ENCODE peak calls at places on chromosome 18, in five cellular contexts. T, L, W, Z and J are unnamed samples.
A peak's percentile ranks its signal among the peaks of the same experiment; 100 is the strongest.

GRCh38 chr18:46013484-46014189 is 46.5 kb upstream of the EPG5 start:
- DNase-seq in Z (no peak), L (no peak), T (no peak), W (no peak), J (no peak)

GRCh38 chr18:68418881-68419280 is 296.0 kb downstream of the TMX3 start:
- DNase-seq in T (peak; percentile 69), W (no peak), L (no peak), Z (no peak), J (no peak)

GRCh38 chr18:22486667-22487066 is 69.0 kb upstream of the CTAGE1 start:
- DNase-seq in Z (no peak), W (no peak), T (no peak), L (no peak), J (no peak)

GRCh38 chr18:74526478-74526877 is 7.8 kb upstream of the CNDP1 start:
- DNase-seq in L (no peak), W (no peak), T (no peak), Z (no peak), J (no peak)

GRCh38 chr18:58116815-58117214 is 72.8 kb downstream of the NEDD4L start:
- DNase-seq in Z (no peak), L (no peak), W (no peak), T (no peak), J (no peak)

GRCh38 chr18:45009766-45010165 is 329.1 kb downstream of the SETBP1 start:
- DNase-seq in Z (no peak), W (no peak), T (no peak), L (no peak), J (peak; percentile 14)

GRCh38 chr18:37582306-37582705 is 16.7 kb upstream of the CELF4 start:
- DNase-seq in T (no peak), L (no peak), W (no peak), Z (no peak), J (no peak)

GRCh38 chr18:36392163-36392887 is 94.8 kb downstream of the FHOD3 start:
- DNase-seq in Z (no peak), W (no peak), T (no peak), L (no peak), J (no peak)

GRCh38 chr18:41745166-41746049 is 209.6 kb upstream of the PIK3C3 start:
- DNase-seq in Z (peak; percentile 29), L (peak; percentile 57), T (no peak), W (peak; percentile 70), J (peak; percentile 41)

GRCh38 chr18:34598136-34598635 is 111.9 kb upstream of the DTNA start:
- DNase-seq in T (no peak), L (no peak), W (no peak), Z (no peak), J (no peak)

GRCh38 chr18:37967261-37967660 is 401.7 kb upstream of the CELF4 start:
- DNase-seq in L (no peak), T (no peak), W (no peak), Z (no peak), J (no peak)

GRCh38 chr18:4639628-4640310 is 184.7 kb upstream of the DLGAP1 start:
- DNase-seq in Z (no peak), W (no peak), T (no peak), L (no peak), J (no peak)

GRCh38 chr18:12049983-12050811 is 43.4 kb upstream of the ANKRD62 start:
- DNase-seq in L (no peak), Z (no peak), T (no peak), W (no peak), J (no peak)

GRCh38 chr18:12361770-12362378 is 15.2 kb downstream of the AFG3L2 start:
- DNase-seq in L (no peak), Z (no peak), W (no peak), T (no peak), J (no peak)

DNA sequence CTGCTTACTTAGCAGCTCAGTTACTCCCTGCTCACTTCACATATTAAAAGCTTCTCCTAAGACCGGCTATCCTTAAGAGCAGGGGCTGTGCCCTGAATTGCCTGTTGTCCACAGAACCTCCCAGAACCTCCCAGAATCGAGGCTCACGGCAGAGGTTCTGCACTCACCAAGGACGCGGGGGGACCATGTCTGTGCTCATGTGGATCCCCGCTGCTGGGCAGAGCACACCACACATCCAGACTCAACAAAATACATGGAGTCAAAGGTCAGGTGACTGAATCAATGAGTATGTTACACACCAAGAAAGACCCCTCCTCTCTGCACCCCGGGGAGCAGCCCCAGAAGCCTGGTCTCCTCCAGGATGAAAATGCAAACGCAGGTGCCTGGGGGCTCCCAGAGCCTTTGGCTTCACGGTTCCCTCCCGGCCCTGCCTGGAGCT is 149.0 kb downstream of the MBP start:
- DNase-seq in L (no peak), Z (no peak), W (no peak), T (no peak), J (no peak)
- TF ChIP-seq CTCF in L (no peak), Z (no peak), W (peak; percentile 11), T (no peak), J (no peak)

GRCh38 chr18:62323483-62324354 is 1.4 kb upstream of the TNFRSF11A start:
- DNase-seq in T (no peak), W (no peak), Z (no peak), L (no peak), J (no peak)

GRCh38 chr18:62325806-62326645 is 916 bp downstream of the TNFRSF11A start:
- DNase-seq in T (no peak), Z (no peak), L (no peak), W (no peak), J (peak; percentile 26)

GRCh38 chr18:62324355-62324828 is 718 bp upstream of the TNFRSF11A start:
- DNase-seq in W (no peak), Z (no peak), T (no peak), L (no peak), J (no peak)

GRCh38 chr18:62326646-62327348 is 1.7 kb downstream of the TNFRSF11A start:
- DNase-seq in L (no peak), T (no peak), W (no peak), Z (no peak), J (no peak)

DNA sequence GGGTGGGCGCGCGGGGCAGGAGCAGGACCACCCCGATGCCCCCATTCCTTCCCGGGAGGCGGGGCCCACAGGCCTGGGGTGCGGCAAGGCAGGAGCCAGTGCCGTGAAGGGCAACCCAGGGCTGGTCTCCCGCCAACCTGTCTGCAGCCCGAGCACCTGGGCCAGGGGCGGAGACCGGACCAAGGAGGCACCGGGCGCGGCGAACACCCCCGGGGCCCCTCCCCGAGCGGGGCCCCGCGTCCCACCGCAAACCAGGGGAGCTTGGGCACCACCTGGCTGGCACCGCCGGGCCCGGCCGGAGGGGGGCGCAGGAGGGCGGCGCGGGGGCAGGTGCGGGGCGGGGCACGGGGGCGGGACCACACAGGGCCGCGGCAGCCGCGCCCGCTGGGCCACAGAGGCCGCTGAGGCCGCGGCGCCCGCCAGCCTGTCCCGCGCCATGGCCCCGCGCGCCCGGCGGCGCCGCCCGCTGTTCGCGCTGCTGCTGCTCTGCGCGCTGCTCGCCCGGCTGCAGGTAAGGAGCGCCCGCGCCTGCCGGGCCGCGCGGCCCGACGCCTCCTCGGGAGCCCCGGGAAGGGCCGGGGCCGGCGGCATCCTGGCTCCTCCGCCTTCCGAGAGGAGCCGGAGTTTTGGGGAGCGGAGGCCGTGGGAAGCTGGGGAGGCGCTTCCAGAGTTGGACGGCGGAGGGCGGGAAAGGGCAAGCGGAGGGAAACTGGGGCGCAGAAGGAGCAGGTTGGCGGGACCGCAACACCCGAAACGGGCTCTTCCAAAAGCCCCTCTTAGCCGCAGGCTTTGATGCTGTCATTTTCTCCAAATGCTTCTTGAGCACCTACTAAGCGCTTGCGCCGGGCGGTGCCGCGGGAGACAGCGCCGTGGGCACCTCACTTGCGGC is at the start of gene TNFRSF11A:
- DNase-seq in W (peak; percentile 84), T (no peak), Z (peak; percentile 80), L (no peak), J (peak; percentile 51)
- TF ChIP-seq CTCF in W (peak; percentile 69), T (no peak), Z (no peak), L (no peak), J (peak; percentile 62)

GRCh38 chr18:49021433-49022129 is 70.8 kb upstream of the SMAD7 start:
- DNase-seq in W (peak; percentile 52), T (no peak), Z (peak; percentile 93), L (peak; percentile 8), J (peak; percentile 35)
- TF ChIP-seq CTCF in W (peak; percentile 29), T (peak; percentile 39), Z (peak; percentile 59), L (no peak), J (peak; percentile 54)

GRCh38 chr18:27004056-27004829 is 138.7 kb upstream of the AQP4 start:
- DNase-seq in Z (no peak), W (no peak), L (no peak), T (no peak), J (no peak)
- TF ChIP-seq CTCF in Z (no peak), W (peak; percentile 39), L (peak; percentile 63), T (no peak), J (peak; percentile 29)

GRCh38 chr18:29605365-29605764 is 1428.4 kb upstream of the CDH2 start:
- DNase-seq in L (no peak), Z (no peak), W (no peak), T (no peak), J (no peak)

GRCh38 chr18:29608982-29609381 is 1432.1 kb upstream of the CDH2 start:
- DNase-seq in L (no peak), W (no peak), T (no peak), Z (no peak), J (no peak)
- TF ChIP-seq CTCF in L (no peak), W (no peak), T (no peak), Z (no peak), J (no peak)

DNA sequence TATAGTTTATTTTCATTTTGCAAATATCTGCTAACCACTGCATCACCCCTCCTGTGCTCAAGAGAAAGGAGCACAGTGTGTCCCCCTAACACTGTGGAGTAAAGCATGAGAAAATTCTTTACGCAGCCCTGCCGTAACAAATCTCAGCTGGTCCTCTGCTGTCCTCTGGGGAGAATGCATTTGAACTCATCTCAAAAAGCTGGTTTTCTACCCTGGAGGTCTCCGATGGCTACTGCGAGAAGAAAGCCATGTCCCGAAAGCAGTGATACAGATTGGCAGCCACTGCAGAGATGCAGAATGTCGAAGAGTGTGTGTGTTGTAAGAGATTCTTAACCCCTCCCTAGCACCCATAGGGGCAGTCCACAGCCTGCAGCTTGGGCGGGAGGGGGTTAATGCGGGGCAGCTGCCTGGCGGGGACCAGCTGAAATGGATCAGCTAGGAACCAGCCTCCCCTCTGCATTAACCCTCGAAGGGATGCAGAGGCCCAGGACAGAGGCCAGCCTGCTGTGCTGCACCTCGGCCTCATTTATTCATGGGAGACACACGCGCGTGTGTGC is 236.0 kb downstream of the ZNF516 start:
- DNase-seq in T (no peak), Z (no peak), W (no peak), L (no peak), J (no peak)
- TF ChIP-seq CTCF in T (peak; percentile 17), Z (no peak), W (no peak), L (no peak), J (peak; percentile 36)